ENCODE peak calls at places on chromosomes 6 and 20, in six cellular contexts. E, L, J, D, H and T are unnamed samples. For H3K9me3, the result is how much of the 10 kb centered on the place peaks cover.

GRCh38 chr20:6095409-6095808 is 27.4 kb downstream of the FERMT1 start:
- DNase-seq in E (no peak), L (no peak), J (no peak), D (no peak), H (no peak), T (no peak)

GRCh38 chr6:131015192-131015591 is 47.9 kb downstream of the EPB41L2 start:
- DNase-seq in E (no peak), L (no peak), J (no peak), D (no peak), H (no peak), T (no peak)

GRCh38 chr6:3259491-3259958 is 778 bp downstream of the PSMG4 start:
- DNase-seq in E (no peak), L (peak), J (peak), D (peak), H (peak), T (no peak)

GRCh38 chr6:151592449-151593169 is 98.8 kb downstream of the CCDC170 start:
- DNase-seq in E (no peak), L (no peak), J (no peak), D (no peak), H (no peak), T (no peak)

GRCh38 chr6:129709451-129709908 is 497 bp downstream of the ARHGAP18 start:
- DNase-seq in E (peak), L (no peak), J (no peak), D (no peak), H (peak), T (no peak)

GRCh38 chr6:21064716-21065340 is 528.7 kb upstream of the SOX4 start:
- DNase-seq in E (no peak), L (no peak), J (no peak), D (no peak), H (peak), T (no peak)

GRCh38 chr20:45114465-45115385 is at the start of gene WFDC5:
- DNase-seq in E (no peak), L (peak), J (no peak), D (no peak), H (no peak), T (no peak)

GRCh38 chr6:96898241-96898851 is 655 bp upstream of the NDUFAF4 start:
- DNase-seq in E (no peak), L (no peak), J (no peak), D (no peak), H (peak), T (no peak)

GRCh38 chr20:19692685-19693119 is 65.4 kb upstream of the RIN2 start:
- DNase-seq in E (no peak), L (peak), J (peak), D (peak), H (peak), T (peak)

GRCh38 chr6:39998126-39998525 is 63.9 kb upstream of the MOCS1 start:
- DNase-seq in E (no peak), L (no peak), J (no peak), D (no peak), H (no peak), T (no peak)

GRCh38 chr20:50428463-50428828 is 81.7 kb upstream of the PTPN1 start:
- DNase-seq in E (no peak), L (no peak), J (no peak), D (no peak), H (no peak), T (no peak)

GRCh38 chr20:50425076-50425475 is 85.1 kb upstream of the PTPN1 start:
- DNase-seq in E (no peak), L (no peak), J (no peak), D (no peak), H (no peak), T (no peak)

GRCh38 chr20:50429412-50429811 is 80.8 kb upstream of the PTPN1 start:
- DNase-seq in E (no peak), L (no peak), J (no peak), D (no peak), H (no peak), T (no peak)

GRCh38 chr20:50427740-50428462 is 82.3 kb upstream of the PTPN1 start:
- DNase-seq in E (no peak), L (no peak), J (peak), D (no peak), H (peak), T (no peak)

DNA sequence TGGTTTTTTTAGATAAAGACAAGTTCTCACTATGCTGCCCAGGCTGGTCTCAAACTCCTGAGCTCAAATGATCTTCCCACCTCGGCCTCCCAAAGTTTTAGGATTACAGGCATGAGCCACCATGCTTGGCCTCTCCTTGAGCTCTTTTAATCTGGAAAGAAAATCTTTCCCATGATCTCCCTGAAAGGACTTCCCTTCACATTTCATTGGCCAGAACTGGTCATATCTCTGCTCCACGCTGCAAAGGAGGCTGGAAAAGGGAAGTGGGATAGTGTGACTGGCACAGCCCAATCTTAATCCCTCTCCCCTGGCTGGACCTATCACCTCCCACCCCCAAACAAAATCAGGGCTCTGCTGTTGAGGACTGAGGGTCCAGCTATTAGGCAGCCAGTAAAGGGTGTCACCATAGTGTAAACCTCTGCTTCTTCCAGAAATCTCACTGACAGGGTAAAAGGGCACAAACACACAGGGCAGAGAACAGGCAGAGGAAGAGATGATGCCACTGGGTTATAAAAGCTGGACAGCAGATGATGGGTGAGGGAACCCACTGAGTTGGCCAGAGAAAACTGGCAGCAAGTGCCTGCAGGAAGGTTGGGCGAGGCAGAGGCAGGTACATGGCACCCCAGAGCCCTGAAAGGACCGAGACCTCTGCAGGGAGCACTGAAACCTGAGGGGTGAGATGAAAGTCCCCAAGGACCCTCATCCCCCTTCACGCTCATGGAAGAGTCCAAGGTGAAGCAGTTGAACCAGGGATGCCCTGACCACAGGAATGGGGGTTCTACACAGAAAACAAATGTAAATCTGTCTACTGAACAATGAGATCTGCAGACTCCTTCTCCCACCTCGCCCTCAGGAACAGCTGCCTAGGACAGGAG is 83.1 kb upstream of the PTPN1 start:
- DNase-seq in E (no peak), L (no peak), J (no peak), D (no peak), H (no peak), T (no peak)
- H3K27ac ChIP-seq in E (no peak), L (no peak), J (no peak), D (no peak), H (no peak), T (no peak)

GRCh38 chr6:27753668-27754407 is 158.4 kb downstream of the OR2B2 start:
- DNase-seq in E (peak), L (peak), J (peak), D (peak), H (peak), T (peak)
- TF ChIP-seq CTCF in E (peak), L (no peak), J (no peak), D (no peak), H (peak), T (no peak)

DNA sequence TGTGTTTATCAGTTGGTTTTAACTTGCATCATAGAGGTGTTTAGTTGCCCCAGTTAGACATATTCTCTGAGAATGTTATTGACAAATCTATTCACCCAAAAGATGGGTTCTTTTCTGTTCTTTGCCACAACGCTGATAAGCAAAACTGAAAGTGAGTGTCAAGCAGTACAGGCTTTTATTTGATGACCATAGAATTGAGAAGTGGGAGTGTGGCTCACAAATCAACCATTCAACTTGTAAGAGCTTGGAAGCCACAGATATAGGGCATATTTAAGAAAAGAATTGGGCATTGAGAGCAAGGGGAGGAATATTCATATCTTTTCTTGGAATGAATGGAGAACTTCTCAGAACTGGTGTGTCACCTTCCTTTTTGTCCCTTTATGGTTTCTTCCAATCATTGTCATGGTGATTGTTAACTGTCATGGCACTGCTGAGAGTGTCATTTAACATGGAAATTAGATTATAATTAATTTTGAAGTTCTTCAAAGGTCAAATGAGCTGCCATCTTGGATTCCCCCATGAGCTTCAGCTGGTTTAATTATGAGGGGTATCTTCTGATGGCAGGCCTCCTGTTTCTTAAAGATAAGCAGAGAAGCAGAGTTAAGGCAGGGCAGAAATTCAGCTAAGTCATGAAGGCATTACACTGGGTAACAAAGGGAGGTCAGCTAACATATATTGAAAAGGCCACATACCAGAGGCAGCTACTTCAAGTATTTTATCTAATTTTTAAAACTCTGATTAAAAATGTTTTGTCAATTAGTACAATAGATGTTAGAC is 254.0 kb upstream of the HTR1E start:
- DNase-seq in E (no peak), L (peak), J (no peak), D (no peak), H (no peak), T (no peak)
- H3K9me3 ChIP-seq in E (under half), L (under half), J (under half), D (under half), H (under half), T (under half)

GRCh38 chr20:48926267-48926666 is 4.8 kb downstream of the ARFGEF2 start:
- DNase-seq in E (no peak), L (no peak), J (no peak), D (no peak), H (no peak), T (no peak)

GRCh38 chr20:48923149-48923718 is 1.7 kb downstream of the ARFGEF2 start:
- DNase-seq in E (no peak), L (no peak), J (no peak), D (no peak), H (no peak), T (no peak)

GRCh38 chr20:48921883-48922867 is 664 bp downstream of the ARFGEF2 start:
- DNase-seq in E (no peak), L (peak), J (peak), D (no peak), H (peak), T (no peak)

GRCh38 chr20:48926816-48927215 is 5.3 kb downstream of the ARFGEF2 start:
- DNase-seq in E (no peak), L (no peak), J (no peak), D (no peak), H (no peak), T (no peak)

GRCh38 chr20:48924711-48925109 is 3.2 kb downstream of the ARFGEF2 start:
- DNase-seq in E (no peak), L (no peak), J (no peak), D (no peak), H (no peak), T (no peak)
- H3K27ac ChIP-seq in E (no peak), L (peak), J (peak), D (no peak), H (no peak), T (no peak)

GRCh38 chr6:82040405-82041221 is 206.9 kb downstream of the IBTK start:
- DNase-seq in E (peak), L (peak), J (no peak), D (no peak), H (peak), T (no peak)
- TF ChIP-seq CTCF in E (peak), L (peak), J (peak), D (peak), H (peak), T (peak)

DNA sequence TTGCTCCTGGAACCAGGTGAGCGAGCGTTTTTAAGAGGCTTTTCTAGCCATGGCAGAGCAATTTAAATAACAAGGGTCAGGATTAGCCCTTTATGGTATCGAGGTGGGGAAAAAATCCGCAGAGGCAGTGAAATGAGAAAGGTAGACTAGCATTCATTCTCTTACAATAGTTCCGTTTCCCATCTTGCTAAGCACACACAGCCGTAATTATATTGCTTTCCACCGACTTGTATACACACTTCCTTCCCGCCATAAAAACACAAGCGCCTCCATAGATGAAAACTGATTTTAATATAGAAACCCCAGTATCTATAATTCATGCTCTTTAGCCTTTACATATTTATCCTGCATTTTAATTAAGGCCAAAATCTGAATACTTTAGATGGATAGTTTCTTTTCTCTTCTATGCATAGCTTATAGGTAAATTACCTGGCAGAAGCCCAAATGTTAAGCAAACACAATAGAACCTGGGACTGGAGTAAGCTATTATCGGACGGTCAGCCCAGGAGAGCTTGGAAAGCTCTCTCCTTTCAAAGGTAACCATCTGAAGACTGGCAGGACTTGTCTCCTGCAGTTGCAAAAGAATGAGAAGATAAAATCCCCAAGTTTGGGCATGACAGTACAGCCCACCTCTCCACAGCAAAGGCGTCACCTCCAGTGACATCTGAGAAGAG is 90.9 kb upstream of the MC3R start:
- DNase-seq in E (no peak), L (no peak), J (no peak), D (no peak), H (no peak), T (no peak)
- H3K9me3 ChIP-seq in E (under half), L (under half), J (under half), D (under half), H (under half), T (under half)

GRCh38 chr20:12464036-12464435 is 544.7 kb upstream of the SPTLC3 start:
- DNase-seq in E (no peak), L (no peak), J (no peak), D (no peak), H (no peak), T (no peak)

DNA sequence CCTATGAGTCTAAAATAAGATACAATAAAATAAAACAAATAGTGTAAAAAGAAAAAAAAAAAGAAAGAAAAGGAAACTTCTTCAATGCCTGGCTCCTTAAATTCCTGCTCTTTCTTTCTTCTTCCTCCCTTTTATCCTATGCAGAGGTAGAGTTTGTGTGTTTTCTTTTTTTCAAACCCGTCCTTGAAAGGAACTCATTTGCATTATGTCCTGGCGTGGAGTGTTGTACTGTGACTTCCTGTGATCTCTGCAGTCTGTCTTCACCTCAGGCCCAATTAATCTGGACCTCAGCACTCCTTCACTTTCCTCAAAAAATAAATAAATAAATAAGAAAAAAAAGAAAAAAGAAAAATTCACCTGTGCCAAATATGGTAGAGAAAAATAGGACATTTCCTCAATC is 541.9 kb upstream of the SPTLC3 start:
- DNase-seq in E (no peak), L (no peak), J (no peak), D (no peak), H (no peak), T (no peak)
- H3K27ac ChIP-seq in E (no peak), L (no peak), J (no peak), D (no peak), H (no peak), T (no peak)

GRCh38 chr6:105094133-105094640 is 85.6 kb downstream of the POPDC3 start:
- DNase-seq in E (no peak), L (no peak), J (no peak), D (no peak), H (no peak), T (no peak)
- TF ChIP-seq CTCF in E (no peak), L (no peak), J (no peak), D (no peak), H (no peak), T (no peak)

GRCh38 chr6:22598386-22598785 is 29.0 kb downstream of the HDGFL1 start:
- DNase-seq in E (no peak), L (no peak), J (no peak), D (no peak), H (peak), T (no peak)
- H3K9me3 ChIP-seq in E (under half), L (under half), J (under half), D (under half), H (under half), T (under half)

GRCh38 chr6:43768983-43769525 is 957 bp upstream of the VEGFA start:
- DNase-seq in E (peak), L (no peak), J (peak), D (no peak), H (peak), T (no peak)
- H3K27ac ChIP-seq in E (peak), L (no peak), J (peak), D (no peak), H (peak), T (no peak)